ENCODE peak calls at places on chromosomes 5 and 9, in four cellular contexts. Z is K562, V is HepG2, D is HCT116. C is an unnamed sample.

GRCh38 chr9:82680179-82680935 is 382.6 kb downstream of the RASEF start:
- DNase-seq in Z (no peak), V (no peak), D (no peak), C (no peak)

GRCh38 chr5:168109441-168109840 is 182.0 kb upstream of the WWC1 start:
- DNase-seq in Z (no peak), V (no peak), D (no peak), C (no peak)

GRCh38 chr9:124695280-124695890 is 75.7 kb downstream of the NR6A1 start:
- DNase-seq in Z (no peak), V (no peak), D (no peak), C (no peak)

GRCh38 chr5:9715891-9716335 is 85.8 kb upstream of the TAS2R1 start:
- DNase-seq in Z (no peak), V (no peak), D (no peak), C (no peak)

GRCh38 chr9:19162956-19163355 is 35.7 kb upstream of the PLIN2 start:
- DNase-seq in Z (no peak), V (no peak), D (no peak), C (no peak)

GRCh38 chr5:180327166-180327565 is 26.0 kb downstream of the GFPT2 start:
- DNase-seq in Z (no peak), V (no peak), D (no peak), C (no peak)

GRCh38 chr5:94778299-94778698 is 159.8 kb downstream of the SLF1 start:
- DNase-seq in Z (no peak), V (no peak), D (no peak), C (no peak)

GRCh38 chr5:14266686-14267085 is 123.5 kb downstream of the TRIO start:
- DNase-seq in Z (peak; percentile 67), V (no peak), D (no peak), C (no peak)

GRCh38 chr9:78930281-78930680 is 633.4 kb downstream of the PSAT1 start:
- DNase-seq in Z (no peak), V (no peak), D (no peak), C (no peak)

GRCh38 chr5:91095786-91096380 is 287.2 kb downstream of the ARRDC3 start:
- DNase-seq in Z (no peak), V (no peak), D (no peak), C (no peak)

GRCh38 chr5:91098581-91098980 is 284.5 kb downstream of the ARRDC3 start:
- DNase-seq in Z (no peak), V (no peak), D (no peak), C (no peak)

GRCh38 chr5:91092859-91093843 is 290.0 kb downstream of the ARRDC3 start:
- DNase-seq in Z (no peak), V (peak; percentile 59), D (no peak), C (no peak)

GRCh38 chr5:91091471-91092234 is 291.5 kb downstream of the ARRDC3 start:
- DNase-seq in Z (no peak), V (no peak), D (no peak), C (no peak)

GRCh38 chr5:91095321-91095720 is 287.8 kb downstream of the ARRDC3 start:
- DNase-seq in Z (no peak), V (no peak), D (no peak), C (no peak)
- H3K4me1 ChIP-seq in Z (no peaks in the 10 kb centered on the region), V (peaks cover 25% of the 10 kb centered on the region), D (no peaks in the 10 kb centered on the region), C (no peaks in the 10 kb centered on the region)

GRCh38 chr9:123326662-123327093 is 29.3 kb upstream of the CRB2 start:
- DNase-seq in Z (peak; percentile 74), V (no peak), D (no peak), C (no peak)

GRCh38 chr9:123322771-123323481 is 33.1 kb upstream of the CRB2 start:
- DNase-seq in Z (no peak), V (no peak), D (no peak), C (no peak)

GRCh38 chr9:123326030-123326586 is 29.9 kb upstream of the CRB2 start:
- DNase-seq in Z (no peak), V (no peak), D (no peak), C (no peak)

GRCh38 chr9:123323482-123324013 is 32.4 kb upstream of the CRB2 start:
- DNase-seq in Z (no peak), V (no peak), D (no peak), C (no peak)

DNA sequence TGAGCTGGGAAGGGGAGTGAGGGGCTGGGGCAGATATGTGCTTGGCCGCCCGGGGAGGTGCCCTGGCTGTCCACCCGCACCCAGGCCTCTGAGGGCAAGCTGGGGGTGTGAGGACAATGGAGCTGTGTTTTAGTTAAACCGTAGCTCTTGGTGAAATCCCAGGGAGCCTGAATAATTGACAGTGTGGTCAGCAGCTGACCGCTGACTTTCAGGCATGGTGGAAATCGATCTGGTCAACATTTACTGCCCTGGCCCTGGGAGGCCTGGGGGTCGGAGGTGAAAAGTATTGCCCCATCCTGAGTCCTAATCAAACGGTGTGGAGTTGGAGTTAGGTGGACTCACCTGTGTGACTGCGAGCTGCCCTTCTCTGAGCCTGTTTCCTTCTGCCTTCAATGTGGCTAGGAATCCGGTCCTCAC is 31.2 kb upstream of the CRB2 start:
- DNase-seq in Z (no peak), V (peak; percentile 70), D (no peak), C (no peak)
- TF ChIP-seq REST in Z (no peak), V (no peak), D (no peak), C (no peak)

DNA sequence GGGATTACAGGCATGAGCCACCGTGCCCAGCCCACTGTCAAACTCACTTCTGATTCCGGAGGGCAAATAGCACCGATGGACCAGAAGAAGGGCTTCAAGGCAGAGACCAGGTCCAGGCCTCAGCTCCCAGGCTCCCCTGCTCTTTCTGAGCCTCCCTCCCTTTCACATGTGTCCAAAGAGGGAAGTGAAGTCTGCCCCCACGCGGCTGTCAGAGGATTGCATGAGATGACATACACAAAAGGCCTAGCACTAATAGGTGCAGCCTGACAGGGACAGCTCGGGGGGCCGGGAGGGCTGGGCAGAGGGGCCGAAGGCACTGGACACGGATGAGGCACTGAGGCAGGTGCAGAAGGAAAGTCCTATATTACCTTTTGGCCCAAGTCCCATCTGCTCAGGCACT is 16.1 kb downstream of the FBP1 start:
- DNase-seq in Z (peak; percentile 74), V (peak; percentile 85), D (peak; percentile 59), C (no peak)
- TF ChIP-seq TCF7L2 in Z (no peak), V (no peak), D (no peak), C (no peak)

DNA sequence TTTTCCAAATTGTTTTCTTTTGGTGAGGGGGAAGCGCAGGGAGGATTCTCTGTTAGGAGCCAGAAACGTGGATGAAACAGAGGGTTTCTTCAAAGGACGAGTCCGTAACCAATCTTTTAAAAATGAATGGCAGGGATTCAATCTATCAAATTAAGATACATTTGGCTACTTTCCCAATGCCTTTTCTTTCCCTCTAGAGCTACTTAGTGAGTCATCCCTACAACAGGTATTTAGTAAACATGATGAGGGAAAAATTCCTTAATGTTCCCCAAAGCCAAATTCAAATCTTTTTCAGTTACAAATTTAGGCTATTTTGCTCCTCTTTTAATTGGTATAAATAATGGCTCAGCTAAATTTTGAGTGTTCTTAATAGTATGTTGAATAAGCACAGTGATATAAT is 366.4 kb upstream of the RIOK2 start:
- DNase-seq in Z (no peak), V (no peak), D (no peak), C (no peak)
- H3K4me1 ChIP-seq in Z (no peaks in the 10 kb centered on the region), V (no peaks in the 10 kb centered on the region), D (no peaks in the 10 kb centered on the region), C (no peaks in the 10 kb centered on the region)

DNA sequence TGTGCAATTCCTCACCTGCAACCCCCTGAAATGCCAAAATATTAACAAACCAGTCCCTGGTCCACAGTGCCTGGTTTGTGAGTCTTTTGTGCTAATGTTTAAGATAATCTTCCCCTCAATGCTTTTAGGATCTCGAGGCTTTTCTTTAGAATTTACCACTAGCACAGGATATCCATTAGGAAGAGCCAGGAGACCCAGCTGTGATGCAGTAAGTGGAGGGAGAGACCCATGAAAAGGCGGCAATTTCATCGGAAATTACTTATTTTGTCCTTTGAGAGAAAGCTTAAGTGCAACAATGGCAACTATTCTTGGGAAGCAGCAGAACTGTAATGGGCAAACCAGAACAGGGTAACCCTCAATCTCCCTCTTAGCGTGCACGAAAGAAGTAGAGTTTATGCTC is 36.7 kb downstream of the PWWP2A start:
- DNase-seq in Z (no peak), V (no peak), D (no peak), C (no peak)
- TF ChIP-seq REST in Z (no peak), V (no peak), D (no peak), C (no peak)

DNA sequence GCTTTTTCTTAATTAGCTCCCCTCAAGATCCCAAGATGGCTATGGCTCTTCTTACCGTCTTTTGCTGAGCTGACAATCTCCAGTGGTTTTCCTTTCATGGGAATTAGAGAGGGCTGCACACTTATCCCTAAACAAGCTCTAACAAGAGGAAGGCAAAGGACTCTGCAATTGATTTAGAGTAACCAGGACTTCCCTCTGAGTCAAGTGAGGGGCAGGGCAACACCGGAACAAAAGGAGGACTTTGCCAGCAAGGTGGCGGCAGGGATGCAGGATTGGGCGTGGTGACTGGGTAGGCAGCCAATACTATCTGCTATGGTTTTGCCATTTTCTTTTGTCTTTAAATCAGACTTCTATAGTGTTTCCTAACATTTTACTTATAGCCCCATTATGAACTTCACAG is 9.8 kb downstream of the SLC44A1 start:
- DNase-seq in Z (no peak), V (no peak), D (no peak), C (no peak)
- TF ChIP-seq TCF7L2 in Z (no peak), V (no peak), D (no peak), C (no peak)

GRCh38 chr9:114172981-114173833 is 17.9 kb downstream of the COL27A1 start:
- DNase-seq in Z (no peak), V (peak; percentile 26), D (no peak), C (no peak)
- H3K4me1 ChIP-seq in Z (no peaks in the 10 kb centered on the region), V (peaks cover 67% of the 10 kb centered on the region), D (peaks cover 16% of the 10 kb centered on the region), C (peaks cover 32% of the 10 kb centered on the region)

C was measured in Panc1.